ENCODE peak calls at places on chromosomes 4 and X, in six cellular contexts. A is GM10248, V is NCI-H1436 treated with DMSO at 0.1 percent for 48 hours, Z is iris pigment epithelial cell, N is NAMALWA, D is upper lobe of right lung. R is an unnamed sample.

GRCh38 chr4:83558693-83559092 is 22.8 kb downstream of the GPAT3 start:
- DNase-seq in A (no peak), V (no peak), Z (peak), N (no peak), D (no peak), R (no peak)

GRCh38 chrX:17679820-17680219 is 57.5 kb upstream of the SCML1 start:
- DNase-seq in A (no peak), V (no peak), Z (no peak), N (no peak), D (no peak), R (no peak)

GRCh38 chr4:123477804-123478209 is 81.2 kb downstream of the SPRY1 start:
- DNase-seq in A (no peak), V (no peak), Z (peak), N (no peak), D (no peak), R (peak)

GRCh38 chrX:9341305-9342201 is 123.3 kb upstream of the TBL1X start:
- DNase-seq in A (peak), V (no peak), Z (peak), N (peak), D (peak), R (no peak)

GRCh38 chr4:3418029-3418762 is 23.6 kb upstream of the HGFAC start:
- DNase-seq in A (no peak), V (no peak), Z (no peak), N (peak), D (peak), R (no peak)

GRCh38 chrX:155956649-155957048 is 40.8 kb upstream of the IL9R start:
- DNase-seq in A (no peak), V (no peak), Z (peak), N (no peak), D (no peak), R (no peak)

GRCh38 chr4:183797445-183798248 is 107.5 kb upstream of the STOX2 start:
- DNase-seq in A (no peak), V (no peak), Z (peak), N (no peak), D (peak), R (no peak)

GRCh38 chr4:186471441-186471840 is 83.9 kb downstream of the MTNR1A start:
- DNase-seq in A (no peak), V (no peak), Z (no peak), N (no peak), D (no peak), R (no peak)

GRCh38 chrX:102154900-102155805 is 624 bp downstream of the BEX5 start:
- DNase-seq in A (no peak), V (no peak), Z (no peak), N (no peak), D (no peak), R (no peak)

R was measured in stimulated activated CD8-positive, alpha-beta memory T cell treated with anti-CD3 and anti-CD28 coated beads, Interleukin-7, amount 100 ng/mL, for 24 hours.